ENCODE peak calls at places on chromosome 5, in eight cellular contexts. G is CD4-positive, alpha-beta T cell; P is lower lobe of right lung; K is right cardiac atrium; D is tibial nerve; O is transverse colon; R is PC-3; X is HCT116. S is an unnamed sample. For H3K9me3, the result is how much of the 10 kb centered on the place peaks cover.

GRCh38 chr5:137279631-137280236 is 219.4 kb downstream of the SPOCK1 start:
- DNase-seq in G (no peak), P (no peak), K (no peak), D (no peak), O (no peak), R (no peak), X (no peak), S (no peak)

GRCh38 chr5:55438931-55439477 is 95.8 kb downstream of the PLPP1 start:
- DNase-seq in G (no peak), P (no peak), K (no peak), D (no peak), O (peak), R (peak), X (no peak), S (no peak)

GRCh38 chr5:7856855-7857254 is 5.9 kb upstream of the CFAP90 start:
- DNase-seq in G (no peak), P (no peak), K (no peak), D (no peak), O (peak), R (peak), X (peak), S (no peak)

GRCh38 chr5:7397005-7397546 is 1.1 kb downstream of the ADCY2 start:
- DNase-seq in G (no peak), P (no peak), K (no peak), D (no peak), O (no peak), R (no peak), X (no peak), S (no peak)

GRCh38 chr5:9239071-9239470 is 306.8 kb downstream of the SEMA5A start:
- DNase-seq in G (no peak), P (no peak), K (no peak), D (no peak), O (no peak), R (peak), X (no peak), S (no peak)

GRCh38 chr5:55900776-55901175 is 49.6 kb downstream of the IL31RA start:
- DNase-seq in G (no peak), P (no peak), K (no peak), D (no peak), O (no peak), R (no peak), X (no peak), S (no peak)

GRCh38 chr5:144040615-144041394 is 129.7 kb downstream of the YIPF5 start:
- DNase-seq in G (no peak), P (no peak), K (no peak), D (no peak), O (no peak), R (no peak), X (no peak), S (no peak)

GRCh38 chr5:81187885-81188284 is 45.2 kb upstream of the CKMT2 start:
- DNase-seq in G (no peak), P (no peak), K (peak), D (no peak), O (peak), R (no peak), X (no peak), S (no peak)

GRCh38 chr5:115166744-115167393 is 2.8 kb downstream of the TRIM36 start:
- DNase-seq in G (no peak), P (no peak), K (no peak), D (no peak), O (no peak), R (no peak), X (no peak), S (no peak)

DNA sequence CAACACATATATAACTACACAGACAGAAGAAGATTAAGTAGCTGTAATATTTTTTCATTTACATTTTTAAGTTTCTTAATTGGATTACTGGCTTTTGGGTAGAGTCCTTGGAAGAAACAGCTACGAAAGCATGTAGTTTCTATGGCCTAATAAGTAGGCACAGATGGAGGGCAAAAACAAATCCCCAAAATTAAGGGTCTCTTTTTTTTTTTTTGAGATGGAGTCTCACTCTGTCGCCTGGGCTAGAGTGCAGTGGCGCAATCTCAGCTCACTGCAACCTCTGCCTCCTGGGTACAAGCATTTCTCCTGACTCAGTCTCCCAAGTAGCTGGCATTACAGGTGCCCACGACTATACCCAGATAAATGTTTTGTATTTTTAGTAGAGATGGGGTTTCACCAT is 27.1 kb upstream of the MTMR12 start:
- DNase-seq in G (no peak), P (no peak), K (no peak), D (no peak), O (no peak), R (no peak), X (no peak), S (no peak)
- H3K9me3 ChIP-seq in G (under half), P (under half), K (under half), D (under half), O (under half), R (under half), X (under half), S (under half)

DNA sequence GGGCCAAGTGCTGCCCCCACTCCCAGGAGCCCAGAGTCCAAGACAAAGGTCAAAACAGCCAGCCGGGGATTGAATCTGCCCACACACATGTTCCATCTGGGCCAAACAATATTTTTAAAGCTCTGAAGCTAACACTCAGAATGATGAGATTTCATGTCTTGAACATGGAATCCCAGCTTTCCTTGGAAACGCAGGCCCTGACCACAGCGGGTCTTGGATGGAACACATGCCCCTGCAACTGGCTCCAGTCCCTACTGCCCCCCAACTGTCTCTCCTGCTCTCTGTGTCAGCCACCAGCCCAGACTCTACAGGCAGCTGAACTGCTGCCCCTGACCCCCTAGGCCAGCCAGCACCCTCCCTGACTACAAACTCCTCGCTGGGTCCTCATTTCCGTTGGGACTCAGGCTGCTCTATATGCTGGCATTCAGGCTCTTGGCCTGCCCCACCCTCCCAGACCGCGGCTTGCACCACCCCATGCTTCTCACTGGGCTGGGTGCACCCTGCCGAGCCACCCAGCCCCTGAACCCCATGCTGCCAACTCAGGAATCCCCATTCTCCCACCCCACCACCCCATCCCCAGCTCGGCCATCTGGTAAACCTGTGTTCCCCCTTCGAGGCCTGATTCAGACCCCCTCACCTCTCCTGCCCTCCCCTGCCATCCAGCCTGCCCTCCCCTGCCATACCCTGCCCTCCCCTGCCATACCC is 71.7 kb downstream of the ADAMTS2 start:
- DNase-seq in G (no peak), P (peak), K (peak), D (no peak), O (no peak), R (no peak), X (no peak), S (no peak)
- H3K9me3 ChIP-seq in G (under half), P (under half), K (under half), D (under half), O (under half), R (under half), X (under half), S (under half)

GRCh38 chr5:72428664-72429063 is 78.5 kb downstream of the ZNF366 start:
- DNase-seq in G (no peak), P (no peak), K (no peak), D (no peak), O (no peak), R (no peak), X (no peak), S (no peak)

GRCh38 chr5:72433520-72433919 is 73.7 kb downstream of the ZNF366 start:
- DNase-seq in G (no peak), P (no peak), K (no peak), D (no peak), O (no peak), R (no peak), X (no peak), S (no peak)

GRCh38 chr5:72425995-72426394 is 81.2 kb downstream of the ZNF366 start:
- DNase-seq in G (no peak), P (no peak), K (no peak), D (no peak), O (no peak), R (no peak), X (no peak), S (no peak)

GRCh38 chr5:72427016-72427415 is 80.2 kb downstream of the ZNF366 start:
- DNase-seq in G (no peak), P (no peak), K (no peak), D (no peak), O (no peak), R (no peak), X (no peak), S (no peak)

GRCh38 chr5:72427488-72428437 is 79.4 kb downstream of the ZNF366 start:
- DNase-seq in G (no peak), P (no peak), K (peak), D (no peak), O (no peak), R (no peak), X (no peak), S (no peak)
- H3K9me3 ChIP-seq in G (under half), P (under half), K (under half), D (under half), O (under half), R (under half), X (under half), S (under half)

GRCh38 chr5:124154714-124155113 is 591.7 kb downstream of the ZNF608 start:
- DNase-seq in G (no peak), P (no peak), K (no peak), D (no peak), O (no peak), R (no peak), X (no peak), S (no peak)
- H3K9me3 ChIP-seq in G (under half), P (under half), K (under half), D (under half), O (under half), R (under half), X (under half), S (under half)

DNA sequence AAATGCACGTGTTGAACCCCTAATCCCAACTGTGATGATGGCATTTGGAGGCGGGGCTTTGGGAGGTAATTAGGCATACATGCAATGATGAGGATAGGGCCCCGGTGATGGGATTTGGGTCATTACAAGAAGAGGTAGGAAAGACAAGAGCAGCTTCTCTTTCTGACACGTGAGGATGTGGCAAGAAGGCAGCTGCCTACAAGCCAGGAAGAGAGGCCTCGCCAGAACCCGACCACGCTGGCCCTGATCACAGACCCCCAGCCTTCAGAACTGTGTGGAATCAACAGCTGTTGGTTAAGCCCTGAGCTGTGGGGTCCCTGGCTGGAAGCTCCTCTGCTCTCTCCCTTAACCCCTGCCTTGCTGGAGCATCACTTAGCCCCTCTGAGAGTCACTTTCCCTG is 57.5 kb downstream of the COL23A1 start:
- DNase-seq in G (no peak), P (no peak), K (no peak), D (no peak), O (no peak), R (no peak), X (no peak), S (no peak)
- H3K9me3 ChIP-seq in G (under half), P (under half), K (under half), D (under half), O (under half), R (under half), X (under half), S (under half)

GRCh38 chr5:141261238-141261546 is 16.0 kb downstream of the PCDHB15 start:
- DNase-seq in G (no peak), P (no peak), K (no peak), D (no peak), O (no peak), R (no peak), X (no peak), S (no peak)
- H3K9me3 ChIP-seq in G (half or more), P (half or more), K (under half), D (under half), O (half or more), R (under half), X (under half), S (under half)